ENCODE peak calls at places on chromosomes 11 and 22, in ten cellular contexts. One of them, this sample, is unnamed.
A peak's percentile ranks its signal among the peaks of the same experiment; 100 is the strongest.

GRCh38 chr11:112156153-112156552 is 7.7 kb downstream of the IL18 start:
- DNase-seq in hepatic stellate cell: no peak
- DNase-seq in neural crest cell: no peak
- DNase-seq in sciatic nerve: no peak
- DNase-seq in EH: peak; percentile 25
- DNase-seq in activated T-cell treated with anti-CD3 and anti-CD28 coated beads for 1 hour: no peak
- DNase-seq in non-pigmented ciliary epithelial cell: no peak
- DNase-seq in A172: no peak
- DNase-seq in activated CD8-positive, alpha-beta memory T cell treated with anti-CD3 and anti-CD28 coated beads for 48 hours: no peak
- DNase-seq in astrocyte of the spinal cord: no peak
- DNase-seq in this sample: no peak

GRCh38 chr11:94185387-94186084 is 56.9 kb downstream of the PANX1 start:
- DNase-seq in A172: no peak
- DNase-seq in sciatic nerve: no peak
- DNase-seq in EH: peak; percentile 96
- DNase-seq in astrocyte of the spinal cord: peak; percentile 80
- DNase-seq in hepatic stellate cell: peak; percentile 27
- DNase-seq in activated CD8-positive, alpha-beta memory T cell treated with anti-CD3 and anti-CD28 coated beads for 48 hours: no peak
- DNase-seq in neural crest cell: no peak
- DNase-seq in non-pigmented ciliary epithelial cell: peak; percentile 54
- DNase-seq in activated T-cell treated with anti-CD3 and anti-CD28 coated beads for 1 hour: no peak
- DNase-seq in this sample: no peak

GRCh38 chr22:26169312-26170111 is at the start of gene SEZ6L:
- DNase-seq in sciatic nerve: no peak
- DNase-seq in hepatic stellate cell: no peak
- DNase-seq in neural crest cell: peak; percentile 42
- DNase-seq in activated CD8-positive, alpha-beta memory T cell treated with anti-CD3 and anti-CD28 coated beads for 48 hours: no peak
- DNase-seq in EH: no peak
- DNase-seq in A172: no peak
- DNase-seq in astrocyte of the spinal cord: no peak
- DNase-seq in activated T-cell treated with anti-CD3 and anti-CD28 coated beads for 1 hour: no peak
- DNase-seq in non-pigmented ciliary epithelial cell: no peak
- DNase-seq in this sample: no peak

GRCh38 chr22:19036523-19037273 is 85.5 kb downstream of the DGCR2 start:
- DNase-seq in non-pigmented ciliary epithelial cell: no peak
- DNase-seq in neural crest cell: no peak
- DNase-seq in activated T-cell treated with anti-CD3 and anti-CD28 coated beads for 1 hour: no peak
- DNase-seq in A172: no peak
- DNase-seq in activated CD8-positive, alpha-beta memory T cell treated with anti-CD3 and anti-CD28 coated beads for 48 hours: no peak
- DNase-seq in astrocyte of the spinal cord: no peak
- DNase-seq in EH: peak; percentile 12
- DNase-seq in hepatic stellate cell: no peak
- DNase-seq in sciatic nerve: peak; percentile 47
- DNase-seq in this sample: no peak

GRCh38 chr11:12223771-12224536 is 113.6 kb downstream of the MICAL2 start:
- DNase-seq in astrocyte of the spinal cord: no peak
- DNase-seq in sciatic nerve: no peak
- DNase-seq in non-pigmented ciliary epithelial cell: no peak
- DNase-seq in hepatic stellate cell: no peak
- DNase-seq in EH: no peak
- DNase-seq in activated CD8-positive, alpha-beta memory T cell treated with anti-CD3 and anti-CD28 coated beads for 48 hours: no peak
- DNase-seq in A172: peak; percentile 31
- DNase-seq in activated T-cell treated with anti-CD3 and anti-CD28 coated beads for 1 hour: no peak
- DNase-seq in neural crest cell: no peak
- DNase-seq in this sample: no peak

GRCh38 chr22:18024276-18024939 is at the start of gene MICAL3:
- DNase-seq in neural crest cell: peak; percentile 60
- DNase-seq in astrocyte of the spinal cord: peak; percentile 46
- DNase-seq in sciatic nerve: peak; percentile 75
- DNase-seq in hepatic stellate cell: peak; percentile 73
- DNase-seq in EH: peak; percentile 72
- DNase-seq in activated T-cell treated with anti-CD3 and anti-CD28 coated beads for 1 hour: peak; percentile 44
- DNase-seq in activated CD8-positive, alpha-beta memory T cell treated with anti-CD3 and anti-CD28 coated beads for 48 hours: peak; percentile 28
- DNase-seq in non-pigmented ciliary epithelial cell: no peak
- DNase-seq in A172: no peak
- DNase-seq in this sample: peak; percentile 16

GRCh38 chr11:57134284-57134683 is 47.5 kb upstream of the LRRC55 start:
- DNase-seq in activated CD8-positive, alpha-beta memory T cell treated with anti-CD3 and anti-CD28 coated beads for 48 hours: no peak
- DNase-seq in non-pigmented ciliary epithelial cell: no peak
- DNase-seq in A172: no peak
- DNase-seq in EH: no peak
- DNase-seq in activated T-cell treated with anti-CD3 and anti-CD28 coated beads for 1 hour: no peak
- DNase-seq in sciatic nerve: no peak
- DNase-seq in neural crest cell: no peak
- DNase-seq in hepatic stellate cell: no peak
- DNase-seq in astrocyte of the spinal cord: no peak
- DNase-seq in this sample: no peak

GRCh38 chr22:27851974-27852713 is 50.6 kb upstream of the MN1 start:
- DNase-seq in astrocyte of the spinal cord: no peak
- DNase-seq in A172: no peak
- DNase-seq in neural crest cell: no peak
- DNase-seq in hepatic stellate cell: no peak
- DNase-seq in activated CD8-positive, alpha-beta memory T cell treated with anti-CD3 and anti-CD28 coated beads for 48 hours: no peak
- DNase-seq in activated T-cell treated with anti-CD3 and anti-CD28 coated beads for 1 hour: no peak
- DNase-seq in EH: no peak
- DNase-seq in non-pigmented ciliary epithelial cell: no peak
- DNase-seq in sciatic nerve: no peak
- DNase-seq in this sample: no peak

GRCh38 chr11:77723024-77723423 is 85.4 kb upstream of the CLNS1A start:
- DNase-seq in hepatic stellate cell: no peak
- DNase-seq in activated CD8-positive, alpha-beta memory T cell treated with anti-CD3 and anti-CD28 coated beads for 48 hours: no peak
- DNase-seq in neural crest cell: no peak
- DNase-seq in astrocyte of the spinal cord: no peak
- DNase-seq in sciatic nerve: no peak
- DNase-seq in activated T-cell treated with anti-CD3 and anti-CD28 coated beads for 1 hour: no peak
- DNase-seq in EH: no peak
- DNase-seq in non-pigmented ciliary epithelial cell: no peak
- DNase-seq in A172: no peak
- DNase-seq in this sample: no peak

GRCh38 chr22:29636751-29637150 is 33.3 kb downstream of the NF2 start:
- DNase-seq in EH: no peak
- DNase-seq in hepatic stellate cell: no peak
- DNase-seq in neural crest cell: no peak
- DNase-seq in activated T-cell treated with anti-CD3 and anti-CD28 coated beads for 1 hour: no peak
- DNase-seq in sciatic nerve: no peak
- DNase-seq in A172: no peak
- DNase-seq in non-pigmented ciliary epithelial cell: no peak
- DNase-seq in astrocyte of the spinal cord: no peak
- DNase-seq in activated CD8-positive, alpha-beta memory T cell treated with anti-CD3 and anti-CD28 coated beads for 48 hours: no peak
- DNase-seq in this sample: peak; percentile 87

GRCh38 chr22:49097171-49097925 is 730.3 kb downstream of the BRD1 start:
- DNase-seq in non-pigmented ciliary epithelial cell: no peak
- DNase-seq in activated CD8-positive, alpha-beta memory T cell treated with anti-CD3 and anti-CD28 coated beads for 48 hours: no peak
- DNase-seq in hepatic stellate cell: no peak
- DNase-seq in astrocyte of the spinal cord: no peak
- DNase-seq in activated T-cell treated with anti-CD3 and anti-CD28 coated beads for 1 hour: no peak
- DNase-seq in A172: no peak
- DNase-seq in EH: no peak
- DNase-seq in neural crest cell: no peak
- DNase-seq in sciatic nerve: no peak
- DNase-seq in this sample: no peak

GRCh38 chr11:128484172-128484571 is 103.2 kb downstream of the ETS1 start:
- DNase-seq in astrocyte of the spinal cord: no peak
- DNase-seq in hepatic stellate cell: no peak
- DNase-seq in non-pigmented ciliary epithelial cell: no peak
- DNase-seq in activated CD8-positive, alpha-beta memory T cell treated with anti-CD3 and anti-CD28 coated beads for 48 hours: no peak
- DNase-seq in sciatic nerve: no peak
- DNase-seq in activated T-cell treated with anti-CD3 and anti-CD28 coated beads for 1 hour: no peak
- DNase-seq in neural crest cell: no peak
- DNase-seq in EH: no peak
- DNase-seq in A172: no peak
- DNase-seq in this sample: no peak

This sample was measured in RCC 7860.